ENCODE peak calls at places on chromosomes 4 and X, in ten cellular contexts. One of them, this sample, is unnamed. For H3K36me3, the result is how much of the 10 kb centered on the place peaks cover.

GRCh38 chr4:54959656-54960055 is 165.7 kb downstream of the KDR start:
- DNase-seq in mucosa of descending colon: no peak
- DNase-seq in SJCRH30: no peak
- DNase-seq in astrocyte: peak
- DNase-seq in CD4-positive, alpha-beta memory T cell: no peak
- DNase-seq in mesendoderm: no peak
- DNase-seq in CD4-positive, CD25-positive, alpha-beta regulatory T cell: no peak
- DNase-seq in HCT116: no peak
- DNase-seq in suprapubic skin: no peak
- DNase-seq in esophagus squamous epithelium: no peak
- DNase-seq in this sample: peak

GRCh38 chr4:83285022-83285387 is 407 bp upstream of the COQ2 start:
- DNase-seq in mucosa of descending colon: peak
- DNase-seq in SJCRH30: peak
- DNase-seq in astrocyte: peak
- DNase-seq in CD4-positive, alpha-beta memory T cell: no peak
- DNase-seq in mesendoderm: peak
- DNase-seq in CD4-positive, CD25-positive, alpha-beta regulatory T cell: peak
- DNase-seq in HCT116: no peak
- DNase-seq in suprapubic skin: no peak
- DNase-seq in esophagus squamous epithelium: no peak
- DNase-seq in this sample: peak

GRCh38 chrX:118973389-118974087 is 880 bp upstream of the LONRF3 start:
- DNase-seq in mucosa of descending colon: no peak
- DNase-seq in SJCRH30: no peak
- DNase-seq in astrocyte: no peak
- DNase-seq in CD4-positive, alpha-beta memory T cell: no peak
- DNase-seq in mesendoderm: no peak
- DNase-seq in CD4-positive, CD25-positive, alpha-beta regulatory T cell: no peak
- DNase-seq in HCT116: no peak
- DNase-seq in suprapubic skin: peak
- DNase-seq in esophagus squamous epithelium: no peak
- DNase-seq in this sample: no peak

GRCh38 chr4:100061835-100062234 is 111.8 kb upstream of the H2AZ1 start:
- DNase-seq in mucosa of descending colon: no peak
- DNase-seq in SJCRH30: no peak
- DNase-seq in astrocyte: no peak
- DNase-seq in CD4-positive, alpha-beta memory T cell: no peak
- DNase-seq in mesendoderm: no peak
- DNase-seq in CD4-positive, CD25-positive, alpha-beta regulatory T cell: no peak
- DNase-seq in HCT116: no peak
- DNase-seq in suprapubic skin: no peak
- DNase-seq in esophagus squamous epithelium: no peak
- DNase-seq in this sample: no peak

GRCh38 chr4:39576268-39576667 is 49.0 kb upstream of the UGDH start:
- DNase-seq in mucosa of descending colon: no peak
- DNase-seq in SJCRH30: no peak
- DNase-seq in astrocyte: peak
- DNase-seq in CD4-positive, alpha-beta memory T cell: no peak
- DNase-seq in mesendoderm: peak
- DNase-seq in CD4-positive, CD25-positive, alpha-beta regulatory T cell: no peak
- DNase-seq in HCT116: no peak
- DNase-seq in suprapubic skin: no peak
- DNase-seq in esophagus squamous epithelium: no peak
- DNase-seq in this sample: no peak

GRCh38 chr4:127623755-127624087 is 9.0 kb upstream of the INTU start:
- DNase-seq in mucosa of descending colon: peak
- DNase-seq in SJCRH30: no peak
- DNase-seq in astrocyte: no peak
- DNase-seq in CD4-positive, alpha-beta memory T cell: no peak
- DNase-seq in mesendoderm: no peak
- DNase-seq in CD4-positive, CD25-positive, alpha-beta regulatory T cell: no peak
- DNase-seq in HCT116: no peak
- DNase-seq in suprapubic skin: no peak
- DNase-seq in esophagus squamous epithelium: no peak
- DNase-seq in this sample: peak

GRCh38 chr4:182486895-182487294 is 243.7 kb downstream of the TENM3 start:
- DNase-seq in mucosa of descending colon: no peak
- DNase-seq in SJCRH30: no peak
- DNase-seq in astrocyte: peak
- DNase-seq in CD4-positive, alpha-beta memory T cell: no peak
- DNase-seq in mesendoderm: peak
- DNase-seq in CD4-positive, CD25-positive, alpha-beta regulatory T cell: no peak
- DNase-seq in HCT116: no peak
- DNase-seq in suprapubic skin: no peak
- DNase-seq in esophagus squamous epithelium: no peak
- DNase-seq in this sample: no peak

GRCh38 chrX:20596856-20597255 is 330.1 kb upstream of the RPS6KA3 start:
- DNase-seq in mucosa of descending colon: no peak
- DNase-seq in SJCRH30: no peak
- DNase-seq in astrocyte: no peak
- DNase-seq in CD4-positive, alpha-beta memory T cell: no peak
- DNase-seq in mesendoderm: no peak
- DNase-seq in CD4-positive, CD25-positive, alpha-beta regulatory T cell: no peak
- DNase-seq in HCT116: no peak
- DNase-seq in suprapubic skin: no peak
- DNase-seq in esophagus squamous epithelium: no peak
- DNase-seq in this sample: no peak

GRCh38 chr4:56477192-56477706 is 9.8 kb downstream of the SRP72 start:
- DNase-seq in mucosa of descending colon: no peak
- DNase-seq in SJCRH30: no peak
- DNase-seq in astrocyte: no peak
- DNase-seq in CD4-positive, alpha-beta memory T cell: no peak
- DNase-seq in mesendoderm: no peak
- DNase-seq in CD4-positive, CD25-positive, alpha-beta regulatory T cell: no peak
- DNase-seq in HCT116: no peak
- DNase-seq in suprapubic skin: no peak
- DNase-seq in esophagus squamous epithelium: no peak
- DNase-seq in this sample: no peak

GRCh38 chr4:173189117-173189693 is 20.6 kb downstream of the GALNT7 start:
- DNase-seq in mucosa of descending colon: no peak
- DNase-seq in SJCRH30: no peak
- DNase-seq in astrocyte: peak
- DNase-seq in CD4-positive, alpha-beta memory T cell: no peak
- DNase-seq in mesendoderm: no peak
- DNase-seq in CD4-positive, CD25-positive, alpha-beta regulatory T cell: no peak
- DNase-seq in HCT116: no peak
- DNase-seq in suprapubic skin: no peak
- DNase-seq in esophagus squamous epithelium: no peak
- DNase-seq in this sample: no peak

GRCh38 chr4:87497141-87497540 is 32.0 kb downstream of the SPARCL1 start:
- DNase-seq in mucosa of descending colon: no peak
- DNase-seq in SJCRH30: peak
- DNase-seq in astrocyte: no peak
- DNase-seq in CD4-positive, alpha-beta memory T cell: no peak
- DNase-seq in mesendoderm: peak
- DNase-seq in CD4-positive, CD25-positive, alpha-beta regulatory T cell: peak
- DNase-seq in HCT116: no peak
- DNase-seq in suprapubic skin: no peak
- DNase-seq in esophagus squamous epithelium: no peak
- DNase-seq in this sample: peak

GRCh38 chr4:189126040-189126439 is 814.6 kb upstream of the FRG1 start:
- DNase-seq in mucosa of descending colon: no peak
- DNase-seq in SJCRH30: no peak
- DNase-seq in astrocyte: no peak
- DNase-seq in CD4-positive, alpha-beta memory T cell: no peak
- DNase-seq in mesendoderm: no peak
- DNase-seq in CD4-positive, CD25-positive, alpha-beta regulatory T cell: no peak
- DNase-seq in HCT116: no peak
- DNase-seq in suprapubic skin: no peak
- DNase-seq in esophagus squamous epithelium: no peak
- DNase-seq in this sample: no peak

GRCh38 chrX:54359408-54359807 is 1.6 kb upstream of the WNK3 start:
- DNase-seq in mucosa of descending colon: no peak
- DNase-seq in SJCRH30: no peak
- DNase-seq in astrocyte: no peak
- DNase-seq in CD4-positive, alpha-beta memory T cell: no peak
- DNase-seq in mesendoderm: peak
- DNase-seq in CD4-positive, CD25-positive, alpha-beta regulatory T cell: no peak
- DNase-seq in HCT116: no peak
- DNase-seq in suprapubic skin: no peak
- DNase-seq in esophagus squamous epithelium: no peak
- DNase-seq in this sample: no peak

GRCh38 chr4:139501117-139501516 is 47.2 kb downstream of the RAB33B start:
- DNase-seq in mucosa of descending colon: no peak
- DNase-seq in SJCRH30: no peak
- DNase-seq in astrocyte: no peak
- DNase-seq in CD4-positive, alpha-beta memory T cell: no peak
- DNase-seq in mesendoderm: no peak
- DNase-seq in CD4-positive, CD25-positive, alpha-beta regulatory T cell: no peak
- DNase-seq in HCT116: no peak
- DNase-seq in suprapubic skin: no peak
- DNase-seq in esophagus squamous epithelium: no peak
- DNase-seq in this sample: no peak

GRCh38 chr4:119858176-119858575 is 208.5 kb downstream of the MAD2L1 start:
- DNase-seq in mucosa of descending colon: no peak
- DNase-seq in SJCRH30: no peak
- DNase-seq in astrocyte: no peak
- DNase-seq in CD4-positive, alpha-beta memory T cell: no peak
- DNase-seq in mesendoderm: no peak
- DNase-seq in CD4-positive, CD25-positive, alpha-beta regulatory T cell: no peak
- DNase-seq in HCT116: no peak
- DNase-seq in suprapubic skin: no peak
- DNase-seq in esophagus squamous epithelium: no peak
- DNase-seq in this sample: no peak

GRCh38 chr4:87046111-87046510 is 111.3 kb downstream of the AFF1 start:
- DNase-seq in mucosa of descending colon: no peak
- DNase-seq in SJCRH30: no peak
- DNase-seq in astrocyte: no peak
- DNase-seq in CD4-positive, alpha-beta memory T cell: no peak
- DNase-seq in mesendoderm: no peak
- DNase-seq in CD4-positive, CD25-positive, alpha-beta regulatory T cell: no peak
- DNase-seq in HCT116: no peak
- DNase-seq in suprapubic skin: no peak
- DNase-seq in esophagus squamous epithelium: no peak
- DNase-seq in this sample: no peak

GRCh38 chr4:57147335-57148060 is 37.3 kb upstream of the IGFBP7 start:
- DNase-seq in mucosa of descending colon: no peak
- DNase-seq in SJCRH30: no peak
- DNase-seq in astrocyte: peak
- DNase-seq in CD4-positive, alpha-beta memory T cell: no peak
- DNase-seq in mesendoderm: no peak
- DNase-seq in CD4-positive, CD25-positive, alpha-beta regulatory T cell: no peak
- DNase-seq in HCT116: no peak
- DNase-seq in suprapubic skin: no peak
- DNase-seq in esophagus squamous epithelium: no peak
- DNase-seq in this sample: no peak

GRCh38 chrX:12819231-12819630 is 28.0 kb downstream of the PRPS2 start:
- DNase-seq in mucosa of descending colon: no peak
- DNase-seq in SJCRH30: no peak
- DNase-seq in astrocyte: no peak
- DNase-seq in CD4-positive, alpha-beta memory T cell: no peak
- DNase-seq in mesendoderm: peak
- DNase-seq in CD4-positive, CD25-positive, alpha-beta regulatory T cell: no peak
- DNase-seq in HCT116: no peak
- DNase-seq in suprapubic skin: no peak
- DNase-seq in esophagus squamous epithelium: no peak
- DNase-seq in this sample: no peak
- H3K36me3 ChIP-seq in mucosa of descending colon: under half
- H3K36me3 ChIP-seq in SJCRH30: under half
- H3K36me3 ChIP-seq in astrocyte: under half
- H3K36me3 ChIP-seq in CD4-positive, alpha-beta memory T cell: under half
- H3K36me3 ChIP-seq in mesendoderm: under half
- H3K36me3 ChIP-seq in CD4-positive, CD25-positive, alpha-beta regulatory T cell: under half
- H3K36me3 ChIP-seq in HCT116: under half
- H3K36me3 ChIP-seq in suprapubic skin: under half
- H3K36me3 ChIP-seq in esophagus squamous epithelium: under half
- H3K36me3 ChIP-seq in this sample: under half

DNA sequence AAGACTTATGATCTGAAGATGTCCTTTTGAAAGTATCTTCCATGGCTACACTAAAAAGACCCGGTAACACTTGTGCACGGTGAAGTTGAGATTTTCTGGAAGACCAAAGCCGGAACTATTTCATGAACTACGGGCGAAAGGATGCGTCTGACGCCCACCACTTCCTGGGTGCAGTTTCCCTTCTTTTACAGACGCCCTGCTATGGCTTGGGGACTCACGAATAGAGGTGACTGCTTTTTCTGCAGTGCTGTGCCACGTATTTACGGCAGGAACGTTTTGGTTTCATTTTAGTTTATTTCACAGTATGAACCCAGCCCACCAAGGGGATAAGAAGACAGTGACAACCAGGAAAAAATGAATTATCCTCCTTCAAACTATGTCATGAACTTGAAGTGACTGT is 180.4 kb downstream of the AFAP1 start:
- DNase-seq in mucosa of descending colon: no peak
- DNase-seq in SJCRH30: no peak
- DNase-seq in astrocyte: no peak
- DNase-seq in CD4-positive, alpha-beta memory T cell: peak
- DNase-seq in mesendoderm: no peak
- DNase-seq in CD4-positive, CD25-positive, alpha-beta regulatory T cell: peak
- DNase-seq in HCT116: no peak
- DNase-seq in suprapubic skin: no peak
- DNase-seq in esophagus squamous epithelium: no peak
- DNase-seq in this sample: no peak
- H3K36me3 ChIP-seq in mucosa of descending colon: under half
- H3K36me3 ChIP-seq in SJCRH30: under half
- H3K36me3 ChIP-seq in astrocyte: under half
- H3K36me3 ChIP-seq in CD4-positive, alpha-beta memory T cell: under half
- H3K36me3 ChIP-seq in mesendoderm: under half
- H3K36me3 ChIP-seq in CD4-positive, CD25-positive, alpha-beta regulatory T cell: under half
- H3K36me3 ChIP-seq in HCT116: under half
- H3K36me3 ChIP-seq in suprapubic skin: under half
- H3K36me3 ChIP-seq in esophagus squamous epithelium: under half
- H3K36me3 ChIP-seq in this sample: under half

GRCh38 chrX:71128166-71128833 is 9.9 kb downstream of the MED12 start:
- DNase-seq in mucosa of descending colon: no peak
- DNase-seq in SJCRH30: no peak
- DNase-seq in astrocyte: peak
- DNase-seq in CD4-positive, alpha-beta memory T cell: no peak
- DNase-seq in mesendoderm: no peak
- DNase-seq in CD4-positive, CD25-positive, alpha-beta regulatory T cell: no peak
- DNase-seq in HCT116: no peak
- DNase-seq in suprapubic skin: no peak
- DNase-seq in esophagus squamous epithelium: no peak
- DNase-seq in this sample: no peak

GRCh38 chrX:71131510-71131909 is 13.1 kb downstream of the MED12 start:
- DNase-seq in mucosa of descending colon: no peak
- DNase-seq in SJCRH30: no peak
- DNase-seq in astrocyte: no peak
- DNase-seq in CD4-positive, alpha-beta memory T cell: no peak
- DNase-seq in mesendoderm: no peak
- DNase-seq in CD4-positive, CD25-positive, alpha-beta regulatory T cell: no peak
- DNase-seq in HCT116: no peak
- DNase-seq in suprapubic skin: no peak
- DNase-seq in esophagus squamous epithelium: no peak
- DNase-seq in this sample: no peak

GRCh38 chrX:71128915-71129765 is 10.7 kb downstream of the MED12 start:
- DNase-seq in mucosa of descending colon: peak
- DNase-seq in SJCRH30: peak
- DNase-seq in astrocyte: peak
- DNase-seq in CD4-positive, alpha-beta memory T cell: peak
- DNase-seq in mesendoderm: peak
- DNase-seq in CD4-positive, CD25-positive, alpha-beta regulatory T cell: peak
- DNase-seq in HCT116: no peak
- DNase-seq in suprapubic skin: no peak
- DNase-seq in esophagus squamous epithelium: no peak
- DNase-seq in this sample: peak
- H3K36me3 ChIP-seq in mucosa of descending colon: under half
- H3K36me3 ChIP-seq in SJCRH30: half or more
- H3K36me3 ChIP-seq in astrocyte: under half
- H3K36me3 ChIP-seq in CD4-positive, alpha-beta memory T cell: under half
- H3K36me3 ChIP-seq in mesendoderm: under half
- H3K36me3 ChIP-seq in CD4-positive, CD25-positive, alpha-beta regulatory T cell: half or more
- H3K36me3 ChIP-seq in HCT116: under half
- H3K36me3 ChIP-seq in suprapubic skin: half or more
- H3K36me3 ChIP-seq in esophagus squamous epithelium: under half
- H3K36me3 ChIP-seq in this sample: half or more

GRCh38 chr4:42480774-42481173 is 83.5 kb downstream of the SHISA3 start:
- DNase-seq in mucosa of descending colon: no peak
- DNase-seq in SJCRH30: no peak
- DNase-seq in astrocyte: peak
- DNase-seq in CD4-positive, alpha-beta memory T cell: no peak
- DNase-seq in mesendoderm: no peak
- DNase-seq in CD4-positive, CD25-positive, alpha-beta regulatory T cell: no peak
- DNase-seq in HCT116: no peak
- DNase-seq in suprapubic skin: no peak
- DNase-seq in esophagus squamous epithelium: no peak
- DNase-seq in this sample: no peak
- H3K36me3 ChIP-seq in mucosa of descending colon: under half
- H3K36me3 ChIP-seq in SJCRH30: under half
- H3K36me3 ChIP-seq in astrocyte: under half
- H3K36me3 ChIP-seq in CD4-positive, alpha-beta memory T cell: under half
- H3K36me3 ChIP-seq in mesendoderm: under half
- H3K36me3 ChIP-seq in CD4-positive, CD25-positive, alpha-beta regulatory T cell: under half
- H3K36me3 ChIP-seq in HCT116: under half
- H3K36me3 ChIP-seq in suprapubic skin: under half
- H3K36me3 ChIP-seq in esophagus squamous epithelium: under half
- H3K36me3 ChIP-seq in this sample: under half

This sample was measured in HAP-1.